ENCODE peak calls at places on chromosomes 12 and 14, in six cellular contexts. I, S, N, Z, P and E are unnamed samples.

GRCh38 chr12:81329088-81329487 is 251.2 kb downstream of the ACSS3 start:
- DNase-seq in S (peak), P (peak), Z (no peak), N (peak), I (peak), E (peak)

GRCh38 chr14:69242311-69243224 is 17.4 kb upstream of the GALNT16 start:
- DNase-seq in P (peak), S (peak), N (peak), Z (no peak), I (peak), E (peak)

GRCh38 chr12:87201598-87201997 is 827.6 kb downstream of the C12orf50 start:
- DNase-seq in N (no peak), P (no peak), S (no peak), I (no peak), Z (no peak), E (no peak)

GRCh38 chr14:36085861-36086260 is 90.7 kb downstream of the PTCSC3 start:
- DNase-seq in N (no peak), Z (no peak), P (no peak), S (no peak), I (no peak), E (peak)

GRCh38 chr12:48000878-48001321 is 3.4 kb downstream of the COL2A1 start:
- DNase-seq in N (no peak), P (peak), S (peak), I (no peak), Z (no peak), E (peak)

GRCh38 chr14:93085916-93086315 is 29.8 kb downstream of the ITPK1 start:
- DNase-seq in N (peak), P (peak), Z (no peak), S (peak), I (no peak), E (peak)

GRCh38 chr14:42192659-42193425 is 586.2 kb downstream of the LRFN5 start:
- DNase-seq in N (no peak), I (peak), S (peak), Z (no peak), P (peak), E (peak)

GRCh38 chr14:99143126-99143525 is 128.9 kb downstream of the BCL11B start:
- DNase-seq in Z (no peak), N (no peak), P (no peak), I (no peak), S (no peak), E (no peak)

GRCh38 chr12:131114942-131115584 is 161.4 kb downstream of the ADGRD1 start:
- DNase-seq in P (no peak), S (no peak), Z (no peak), I (no peak), N (no peak), E (no peak)

GRCh38 chr12:76144253-76144564 is 59.7 kb upstream of the NAP1L1 start:
- DNase-seq in P (peak), N (no peak), I (peak), Z (peak), S (no peak), E (peak)